ENCODE peak calls at places on chromosome 20, in five cellular contexts. One of them, this sample, is unnamed.

GRCh38 chr20:33423141-33423834 is 20.3 kb downstream of the SNTA1 start:
- ATAC-seq in A549: no peak
- ATAC-seq in IMR-90: peak
- ATAC-seq in K562: peak
- ATAC-seq in body of pancreas: peak
- ATAC-seq in this sample: peak

GRCh38 chr20:18986146-18986830 is 172.7 kb downstream of the SCP2D1 start:
- ATAC-seq in A549: no peak
- ATAC-seq in IMR-90: no peak
- ATAC-seq in K562: no peak
- ATAC-seq in body of pancreas: no peak
- ATAC-seq in this sample: no peak

GRCh38 chr20:37276494-37277252 is 12.8 kb upstream of the MANBAL start:
- ATAC-seq in A549: peak
- ATAC-seq in IMR-90: peak
- ATAC-seq in K562: peak
- ATAC-seq in body of pancreas: peak
- ATAC-seq in this sample: peak

GRCh38 chr20:38196592-38196991 is 31.5 kb upstream of the TGM2 start:
- ATAC-seq in A549: no peak
- ATAC-seq in IMR-90: peak
- ATAC-seq in K562: peak
- ATAC-seq in body of pancreas: peak
- ATAC-seq in this sample: peak

GRCh38 chr20:23092409-23092756 is 6.3 kb upstream of the CD93 start:
- ATAC-seq in A549: no peak
- ATAC-seq in IMR-90: no peak
- ATAC-seq in K562: peak
- ATAC-seq in body of pancreas: peak
- ATAC-seq in this sample: no peak

GRCh38 chr20:55961351-55962320 is 43.7 kb downstream of the CBLN4 start:
- ATAC-seq in A549: no peak
- ATAC-seq in IMR-90: no peak
- ATAC-seq in K562: no peak
- ATAC-seq in body of pancreas: peak
- ATAC-seq in this sample: peak

GRCh38 chr20:42093542-42094440 is 475.6 kb upstream of the CHD6 start:
- ATAC-seq in A549: no peak
- ATAC-seq in IMR-90: no peak
- ATAC-seq in K562: no peak
- ATAC-seq in body of pancreas: no peak
- ATAC-seq in this sample: no peak

GRCh38 chr20:47545499-47545898 is 43.8 kb downstream of the NCOA3 start:
- ATAC-seq in A549: no peak
- ATAC-seq in IMR-90: no peak
- ATAC-seq in K562: no peak
- ATAC-seq in body of pancreas: no peak
- ATAC-seq in this sample: no peak

GRCh38 chr20:40582531-40582930 is 106.5 kb downstream of the MAFB start:
- ATAC-seq in A549: no peak
- ATAC-seq in IMR-90: no peak
- ATAC-seq in K562: no peak
- ATAC-seq in body of pancreas: no peak
- ATAC-seq in this sample: no peak

GRCh38 chr20:54323227-54323734 is 115.4 kb downstream of the PFDN4 start:
- ATAC-seq in A549: no peak
- ATAC-seq in IMR-90: no peak
- ATAC-seq in K562: no peak
- ATAC-seq in body of pancreas: no peak
- ATAC-seq in this sample: no peak

GRCh38 chr20:36506253-36506652 is 35.1 kb upstream of the MYL9 start:
- ATAC-seq in A549: peak
- ATAC-seq in IMR-90: peak
- ATAC-seq in K562: peak
- ATAC-seq in body of pancreas: no peak
- ATAC-seq in this sample: peak

GRCh38 chr20:36647194-36648121 is 1.5 kb upstream of the SLA2 start:
- ATAC-seq in A549: no peak
- ATAC-seq in IMR-90: no peak
- ATAC-seq in K562: no peak
- ATAC-seq in body of pancreas: no peak
- ATAC-seq in this sample: no peak

GRCh38 chr20:53834044-53834442 is 236.4 kb downstream of the BCAS1 start:
- ATAC-seq in A549: no peak
- ATAC-seq in IMR-90: no peak
- ATAC-seq in K562: no peak
- ATAC-seq in body of pancreas: no peak
- ATAC-seq in this sample: no peak

GRCh38 chr20:9279905-9280304 is 211.0 kb downstream of the PLCB4 start:
- ATAC-seq in A549: no peak
- ATAC-seq in IMR-90: no peak
- ATAC-seq in K562: no peak
- ATAC-seq in body of pancreas: peak
- ATAC-seq in this sample: peak

GRCh38 chr20:22339091-22339881 is 245.1 kb downstream of the FOXA2 start:
- ATAC-seq in A549: peak
- ATAC-seq in IMR-90: peak
- ATAC-seq in K562: peak
- ATAC-seq in body of pancreas: peak
- ATAC-seq in this sample: peak

GRCh38 chr20:25042531-25043498 is 15.1 kb downstream of the ACSS1 start:
- ATAC-seq in A549: no peak
- ATAC-seq in IMR-90: no peak
- ATAC-seq in K562: no peak
- ATAC-seq in body of pancreas: no peak
- ATAC-seq in this sample: no peak

GRCh38 chr20:44370639-44371218 is 15.2 kb downstream of the HNF4A start:
- ATAC-seq in A549: peak
- ATAC-seq in IMR-90: no peak
- ATAC-seq in K562: no peak
- ATAC-seq in body of pancreas: peak
- ATAC-seq in this sample: no peak

GRCh38 chr20:11144114-11144513 is 470.3 kb upstream of the JAG1 start:
- ATAC-seq in A549: no peak
- ATAC-seq in IMR-90: peak
- ATAC-seq in K562: no peak
- ATAC-seq in body of pancreas: no peak
- ATAC-seq in this sample: peak

GRCh38 chr20:60629206-60629605 is 622.9 kb upstream of the CDH4 start:
- ATAC-seq in A549: no peak
- ATAC-seq in IMR-90: no peak
- ATAC-seq in K562: no peak
- ATAC-seq in body of pancreas: no peak
- ATAC-seq in this sample: no peak

GRCh38 chr20:431012-431904 is 23.2 kb downstream of the RBCK1 start:
- ATAC-seq in A549: peak
- ATAC-seq in IMR-90: peak
- ATAC-seq in K562: peak
- ATAC-seq in body of pancreas: peak
- ATAC-seq in this sample: peak

GRCh38 chr20:4092136-4092479 is 76.8 kb upstream of the RNF24 start:
- ATAC-seq in A549: no peak
- ATAC-seq in IMR-90: no peak
- ATAC-seq in K562: no peak
- ATAC-seq in body of pancreas: no peak
- ATAC-seq in this sample: no peak

GRCh38 chr20:49148601-49149000 is 39.5 kb downstream of the STAU1 start:
- ATAC-seq in A549: no peak
- ATAC-seq in IMR-90: no peak
- ATAC-seq in K562: no peak
- ATAC-seq in body of pancreas: no peak
- ATAC-seq in this sample: no peak

GRCh38 chr20:42844751-42845150 is 345.0 kb downstream of the PTPRT start:
- ATAC-seq in A549: no peak
- ATAC-seq in IMR-90: no peak
- ATAC-seq in K562: no peak
- ATAC-seq in body of pancreas: no peak
- ATAC-seq in this sample: no peak

GRCh38 chr20:24638546-24639166 is 169.2 kb downstream of the SYNDIG1 start:
- ATAC-seq in A549: no peak
- ATAC-seq in IMR-90: peak
- ATAC-seq in K562: no peak
- ATAC-seq in body of pancreas: no peak
- ATAC-seq in this sample: no peak

GRCh38 chr20:57838670-57839142 is 128.9 kb upstream of the PMEPA1 start:
- ATAC-seq in A549: no peak
- ATAC-seq in IMR-90: no peak
- ATAC-seq in K562: no peak
- ATAC-seq in body of pancreas: no peak
- ATAC-seq in this sample: no peak

GRCh38 chr20:38673731-38674177 is 50.5 kb upstream of the SLC32A1 start:
- ATAC-seq in A549: no peak
- ATAC-seq in IMR-90: peak
- ATAC-seq in K562: peak
- ATAC-seq in body of pancreas: no peak
- ATAC-seq in this sample: no peak

GRCh38 chr20:19275038-19275629 is 62.7 kb downstream of the SLC24A3 start:
- ATAC-seq in A549: no peak
- ATAC-seq in IMR-90: no peak
- ATAC-seq in K562: no peak
- ATAC-seq in body of pancreas: no peak
- ATAC-seq in this sample: no peak

GRCh38 chr20:33875055-33875454 is 63.9 kb downstream of the CHMP4B start:
- ATAC-seq in A549: no peak
- ATAC-seq in IMR-90: no peak
- ATAC-seq in K562: no peak
- ATAC-seq in body of pancreas: no peak
- ATAC-seq in this sample: no peak

GRCh38 chr20:33515569-33516216 is 25.8 kb downstream of the CBFA2T2 start:
- ATAC-seq in A549: no peak
- ATAC-seq in IMR-90: no peak
- ATAC-seq in K562: peak
- ATAC-seq in body of pancreas: no peak
- ATAC-seq in this sample: no peak

GRCh38 chr20:51372176-51372803 is 170.2 kb downstream of the NFATC2 start:
- ATAC-seq in A549: peak
- ATAC-seq in IMR-90: peak
- ATAC-seq in K562: peak
- ATAC-seq in body of pancreas: peak
- ATAC-seq in this sample: peak

GRCh38 chr20:58349586-58349985 is 39.4 kb upstream of the VAPB start:
- ATAC-seq in A549: peak
- ATAC-seq in IMR-90: peak
- ATAC-seq in K562: peak
- ATAC-seq in body of pancreas: no peak
- ATAC-seq in this sample: no peak

GRCh38 chr20:48080583-48080982 is 295.3 kb upstream of the SULF2 start:
- ATAC-seq in A549: no peak
- ATAC-seq in IMR-90: no peak
- ATAC-seq in K562: no peak
- ATAC-seq in body of pancreas: no peak
- ATAC-seq in this sample: no peak

GRCh38 chr20:47146703-47147102 is 209.8 kb downstream of the ZMYND8 start:
- ATAC-seq in A549: no peak
- ATAC-seq in IMR-90: peak
- ATAC-seq in K562: no peak
- ATAC-seq in body of pancreas: no peak
- ATAC-seq in this sample: no peak

GRCh38 chr20:3927486-3928291 is 38.5 kb downstream of the PANK2 start:
- ATAC-seq in A549: no peak
- ATAC-seq in IMR-90: no peak
- ATAC-seq in K562: peak
- ATAC-seq in body of pancreas: no peak
- ATAC-seq in this sample: peak

GRCh38 chr20:31475472-31476312 is 604 bp downstream of the REM1 start:
- ATAC-seq in A549: no peak
- ATAC-seq in IMR-90: no peak
- ATAC-seq in K562: no peak
- ATAC-seq in body of pancreas: no peak
- ATAC-seq in this sample: no peak
- H3K4me3 ChIP-seq in A549: peak
- H3K4me3 ChIP-seq in IMR-90: no peak
- H3K4me3 ChIP-seq in K562: no peak
- H3K4me3 ChIP-seq in body of pancreas: no peak
- H3K4me3 ChIP-seq in this sample: peak

GRCh38 chr20:62065669-62066338 is at the start of gene TAF4:
- ATAC-seq in A549: peak
- ATAC-seq in IMR-90: peak
- ATAC-seq in K562: peak
- ATAC-seq in body of pancreas: peak
- ATAC-seq in this sample: peak
- TF ChIP-seq POLR2A in A549: peak
- TF ChIP-seq POLR2A in IMR-90: peak
- TF ChIP-seq POLR2A in K562: peak
- TF ChIP-seq POLR2A in body of pancreas: peak
- TF ChIP-seq POLR2A in this sample: peak

DNA sequence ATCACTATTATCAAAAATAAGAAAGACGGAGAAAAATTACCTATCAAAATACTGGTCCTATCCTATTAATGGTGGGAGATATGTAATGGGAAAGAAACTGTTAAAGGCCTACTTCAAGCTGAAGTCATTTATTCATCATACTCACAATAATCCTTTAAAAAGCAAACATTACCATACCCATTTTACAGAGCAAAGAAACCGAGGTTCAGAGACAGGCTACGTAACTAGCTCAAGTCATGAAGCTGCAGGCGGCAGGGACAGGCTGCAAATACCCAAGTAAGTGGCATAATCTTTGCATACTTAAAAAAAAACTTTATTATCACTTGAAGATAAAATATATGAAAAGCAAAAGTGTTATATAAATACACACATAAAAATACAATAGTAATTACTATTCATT is 2.6 kb downstream of the RALGAPA2 start:
- ATAC-seq in A549: no peak
- ATAC-seq in IMR-90: no peak
- ATAC-seq in K562: no peak
- ATAC-seq in body of pancreas: no peak
- ATAC-seq in this sample: no peak
- H3K4me3 ChIP-seq in A549: no peak
- H3K4me3 ChIP-seq in IMR-90: no peak
- H3K4me3 ChIP-seq in K562: no peak
- H3K4me3 ChIP-seq in body of pancreas: no peak
- H3K4me3 ChIP-seq in this sample: peak

DNA sequence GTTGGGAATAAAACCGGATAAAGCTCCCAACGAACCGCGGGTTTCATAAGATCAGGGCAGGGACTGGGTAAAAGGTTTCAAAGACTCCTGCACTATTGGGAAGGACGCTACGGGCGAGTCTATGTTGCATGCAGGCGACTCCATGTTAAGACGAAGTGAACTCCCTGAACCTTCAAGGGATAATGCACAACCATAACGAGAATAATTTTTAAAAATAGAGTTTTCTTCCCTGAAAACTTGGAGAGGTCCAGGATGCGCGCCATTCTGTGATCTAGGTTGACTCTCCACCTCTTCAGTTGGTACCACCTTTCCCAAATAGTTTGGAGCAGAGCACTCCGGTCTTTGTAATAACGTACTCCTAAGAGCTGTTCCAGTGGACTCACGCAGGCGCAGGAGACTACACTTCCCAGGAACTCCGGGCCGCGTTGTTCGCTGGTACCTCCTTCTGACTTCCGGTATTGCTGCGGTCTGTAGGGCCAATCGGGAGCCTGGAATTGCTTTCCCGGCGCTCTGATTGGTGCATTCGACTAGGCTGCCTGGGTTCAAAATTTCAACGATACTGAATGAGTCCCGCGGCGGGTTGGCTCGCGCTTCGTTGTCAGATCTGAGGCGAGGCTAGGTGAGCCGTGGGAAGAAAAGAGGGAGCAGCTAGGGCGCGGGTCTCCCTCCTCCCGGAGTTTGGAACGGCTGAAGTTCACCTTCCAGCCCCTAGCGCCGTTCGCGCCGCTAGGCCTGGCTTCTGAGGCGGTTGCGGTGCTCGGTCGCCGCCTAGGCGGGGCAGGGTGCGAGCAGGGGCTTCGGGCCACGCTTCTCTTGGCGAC is at the start of gene TPX2:
- ATAC-seq in A549: peak
- ATAC-seq in IMR-90: peak
- ATAC-seq in K562: peak
- ATAC-seq in body of pancreas: peak
- ATAC-seq in this sample: peak
- TF ChIP-seq POLR2A in A549: peak
- TF ChIP-seq POLR2A in IMR-90: peak
- TF ChIP-seq POLR2A in K562: peak
- TF ChIP-seq POLR2A in body of pancreas: peak
- TF ChIP-seq POLR2A in this sample: no peak